ENCODE peak calls at places on chromosomes 2 and 18, in nine cellular contexts. E, U, W, O, N, R, K, V and J are unnamed samples. For H3K27me3, the result is how much of the 10 kb centered on the place peaks cover.

GRCh38 chr2:18339326-18339725 is 221.1 kb downstream of the RDH14 start:
- DNase-seq in E (no peak), U (no peak), W (no peak), O (peak), N (no peak), R (no peak), K (no peak), V (no peak), J (no peak)

GRCh38 chr2:172087191-172087779 is 2.0 kb downstream of the DLX1 start:
- DNase-seq in E (no peak), U (no peak), W (peak), O (no peak), N (no peak), R (no peak), K (no peak), V (no peak), J (no peak)

GRCh38 chr2:234496835-234497591 is at the start of gene ARL4C:
- DNase-seq in E (peak), U (peak), W (peak), O (peak), N (peak), R (peak), K (peak), V (peak), J (peak)

GRCh38 chr2:238988752-238989151 is 140.9 kb downstream of the TWIST2 start:
- DNase-seq in E (no peak), U (no peak), W (peak), O (no peak), N (no peak), R (no peak), K (no peak), V (no peak), J (no peak)

GRCh38 chr2:132621131-132621875 is 48.7 kb downstream of the LYPD1 start:
- DNase-seq in E (peak), U (peak), W (no peak), O (no peak), N (no peak), R (no peak), K (no peak), V (no peak), J (peak)

GRCh38 chr2:71833855-71834554 is 313.7 kb downstream of the CYP26B1 start:
- DNase-seq in E (peak), U (no peak), W (no peak), O (no peak), N (peak), R (no peak), K (peak), V (peak), J (peak)

GRCh38 chr2:160994141-160995002 is 165.9 kb upstream of the TANK start:
- DNase-seq in E (peak), U (peak), W (no peak), O (peak), N (peak), R (peak), K (peak), V (peak), J (peak)

GRCh38 chr18:46555724-46556123 is 101.3 kb downstream of the LOXHD1 start:
- DNase-seq in E (peak), U (no peak), W (no peak), O (peak), N (no peak), R (peak), K (peak), V (no peak), J (peak)

GRCh38 chr18:555705-556402 is 24.3 kb upstream of the CETN1 start:
- DNase-seq in E (no peak), U (no peak), W (no peak), O (no peak), N (no peak), R (no peak), K (no peak), V (no peak), J (no peak)

GRCh38 chr2:224754129-224754528 is 38.0 kb upstream of the CCDC195 start:
- DNase-seq in E (no peak), U (no peak), W (no peak), O (peak), N (no peak), R (no peak), K (no peak), V (no peak), J (no peak)

GRCh38 chr2:178074123-178075005 is 1.8 kb upstream of the PDE11A start:
- DNase-seq in E (no peak), U (no peak), W (no peak), O (no peak), N (no peak), R (no peak), K (no peak), V (no peak), J (no peak)

DNA sequence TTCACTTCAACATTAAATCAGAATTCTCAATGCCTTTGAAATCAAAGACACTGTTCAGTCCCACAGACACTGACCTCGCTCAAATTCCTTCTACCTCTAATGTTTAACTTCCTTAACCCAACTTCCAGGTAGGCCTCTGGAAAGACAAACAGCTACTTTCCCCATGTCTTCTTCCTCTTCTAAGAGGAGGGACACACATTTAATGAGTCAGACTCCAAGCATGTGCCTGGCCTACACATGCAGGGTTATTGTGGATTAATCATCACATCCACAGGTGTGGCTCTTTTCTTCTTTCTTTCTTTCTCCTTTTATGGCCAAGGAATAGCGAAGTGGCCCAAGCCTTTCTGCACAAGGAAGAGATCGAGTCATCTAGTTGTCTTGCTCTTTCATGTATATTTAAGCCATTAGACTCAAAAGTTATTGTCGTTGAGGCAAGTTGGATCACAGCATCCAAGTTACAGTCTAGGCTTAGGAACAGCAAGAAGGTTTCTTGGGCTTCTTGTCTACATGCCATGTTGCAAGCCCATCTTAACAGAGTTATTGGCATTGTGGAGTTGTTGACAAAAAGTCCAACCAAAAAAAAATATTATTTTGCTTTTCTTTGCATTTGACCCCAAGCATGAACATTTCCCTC is 387.8 kb downstream of the IRS1 start:
- DNase-seq in E (no peak), U (no peak), W (no peak), O (peak), N (no peak), R (peak), K (no peak), V (no peak), J (no peak)
- H3K4me3 ChIP-seq in E (no peak), U (no peak), W (no peak), O (no peak), N (no peak), R (no peak), K (no peak), V (no peak), J (no peak)

GRCh38 chr2:189013047-189013446 is 38.9 kb downstream of the COL3A1 start:
- DNase-seq in E (no peak), U (no peak), W (no peak), O (peak), N (no peak), R (no peak), K (no peak), V (no peak), J (no peak)

GRCh38 chr2:189014426-189015138 is 40.4 kb downstream of the COL3A1 start:
- DNase-seq in E (peak), U (no peak), W (no peak), O (peak), N (no peak), R (no peak), K (no peak), V (no peak), J (no peak)

GRCh38 chr2:189012373-189012772 is 38.2 kb downstream of the COL3A1 start:
- DNase-seq in E (no peak), U (no peak), W (no peak), O (no peak), N (no peak), R (no peak), K (no peak), V (no peak), J (no peak)

GRCh38 chr2:189013677-189014380 is 39.7 kb downstream of the COL3A1 start:
- DNase-seq in E (no peak), U (no peak), W (no peak), O (peak), N (no peak), R (no peak), K (no peak), V (no peak), J (no peak)

GRCh38 chr2:189008555-189009312 is 34.6 kb downstream of the COL3A1 start:
- DNase-seq in E (no peak), U (no peak), W (no peak), O (no peak), N (no peak), R (no peak), K (no peak), V (no peak), J (no peak)
- TF ChIP-seq POLR2A in E (no peak), U (no peak), W (no peak), O (no peak), N (no peak), R (no peak), K (no peak), V (no peak), J (no peak)

GRCh38 chr2:1707771-1708351 is 36.5 kb downstream of the PXDN start:
- DNase-seq in E (peak), U (peak), W (peak), O (peak), N (peak), R (no peak), K (peak), V (no peak), J (peak)
- H3K27me3 ChIP-seq in E (under half), U (under half), W (under half), O (under half), N (under half), R (under half), K (under half), V (under half), J (under half)

DNA sequence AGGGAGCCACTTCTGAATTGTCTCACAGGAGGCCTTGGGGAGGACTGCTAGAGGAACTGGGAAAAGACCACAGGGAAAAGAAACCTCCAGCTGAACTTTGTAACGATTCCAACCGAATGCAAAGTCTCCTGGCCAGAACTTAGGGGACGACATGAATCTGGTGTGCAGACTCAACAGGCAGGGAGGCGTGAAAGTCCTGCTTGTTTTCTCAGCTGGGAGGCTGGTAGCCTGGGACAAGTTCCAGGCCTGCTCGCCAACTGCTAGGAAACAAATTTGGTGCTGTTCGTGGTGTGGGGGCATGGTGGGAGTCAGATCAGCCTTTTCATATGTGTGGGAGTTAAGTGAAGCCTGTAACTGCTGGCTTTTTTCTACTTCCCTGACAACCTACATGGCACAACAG is 644.6 kb upstream of the CNTNAP5 start:
- DNase-seq in E (no peak), U (no peak), W (no peak), O (no peak), N (no peak), R (no peak), K (no peak), V (no peak), J (no peak)
- H3K4me3 ChIP-seq in E (no peak), U (no peak), W (no peak), O (no peak), N (no peak), R (no peak), K (no peak), V (no peak), J (no peak)

DNA sequence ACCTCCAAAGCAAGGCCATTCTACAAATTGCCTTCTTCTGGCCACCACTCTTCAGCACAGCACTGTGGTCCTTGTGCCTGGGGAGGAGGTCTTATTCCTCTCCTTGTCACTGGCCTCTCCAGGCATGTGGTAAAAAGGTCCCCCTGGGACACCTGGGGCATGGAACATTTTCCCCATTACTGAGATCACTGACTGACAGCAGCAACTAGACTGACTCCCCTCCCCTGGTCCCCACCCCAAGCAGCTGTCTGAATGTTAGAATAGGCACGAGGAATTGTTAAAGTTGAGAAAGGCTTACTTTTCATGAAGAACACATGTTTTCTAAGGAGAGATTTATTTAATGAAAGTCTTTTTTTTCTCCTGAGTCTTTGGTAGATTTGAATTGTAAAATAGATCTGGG is 39.5 kb upstream of the RTN4 start:
- DNase-seq in E (no peak), U (no peak), W (no peak), O (no peak), N (no peak), R (no peak), K (no peak), V (no peak), J (no peak)
- TF ChIP-seq POLR2A in E (no peak), U (no peak), W (no peak), O (no peak), N (no peak), R (no peak), K (no peak), V (no peak), J (no peak)